ENCODE peak calls at places on chromosome 22, in six cellular contexts. H is GM12864, A is psoas muscle, I is AG04450, F is RWPE2, Y is kidney. C is an unnamed sample.

GRCh38 chr22:37100589-37101127 is 8.9 kb downstream of the TMPRSS6 start:
- DNase-seq in H (no peak), A (no peak), I (no peak), F (no peak), Y (no peak), C (no peak)

GRCh38 chr22:23781533-23781932 is 5.2 kb upstream of the SMARCB1 start:
- DNase-seq in H (no peak), A (peak), I (no peak), F (peak), Y (no peak), C (no peak)

GRCh38 chr22:35134637-35135036 is 68.7 kb downstream of the ISX start:
- DNase-seq in H (no peak), A (no peak), I (no peak), F (no peak), Y (no peak), C (no peak)

GRCh38 chr22:27706489-27706888 is 95.1 kb downstream of the MN1 start:
- DNase-seq in H (no peak), A (no peak), I (no peak), F (no peak), Y (no peak), C (no peak)

GRCh38 chr22:50673231-50674126 is 856 bp downstream of the SHANK3 start:
- DNase-seq in H (no peak), A (no peak), I (no peak), F (no peak), Y (no peak), C (no peak)

GRCh38 chr22:33781396-33781795 is 138.9 kb downstream of the LARGE1 start:
- DNase-seq in H (no peak), A (no peak), I (peak), F (no peak), Y (no peak), C (no peak)

GRCh38 chr22:27937453-27937852 is 18.4 kb upstream of the PITPNB start:
- DNase-seq in H (no peak), A (no peak), I (no peak), F (no peak), Y (no peak), C (no peak)

GRCh38 chr22:23744485-23744884 is 6.4 kb downstream of the ZNF70 start:
- DNase-seq in H (no peak), A (no peak), I (no peak), F (no peak), Y (no peak), C (no peak)

GRCh38 chr22:47386812-47387510 is 624.5 kb downstream of the TBC1D22A start:
- DNase-seq in H (no peak), A (no peak), I (no peak), F (peak), Y (peak), C (no peak)

GRCh38 chr22:43399338-43399979 is 12.4 kb upstream of the MPPED1 start:
- DNase-seq in H (no peak), A (no peak), I (no peak), F (no peak), Y (peak), C (no peak)

GRCh38 chr22:47328550-47329243 is 566.2 kb downstream of the TBC1D22A start:
- DNase-seq in H (no peak), A (peak), I (peak), F (no peak), Y (no peak), C (peak)

GRCh38 chr22:37731804-37732471 is 35.1 kb downstream of the TRIOBP start:
- DNase-seq in H (no peak), A (no peak), I (no peak), F (no peak), Y (no peak), C (no peak)

GRCh38 chr22:32389685-32390084 is 22.4 kb downstream of the RTCB start:
- DNase-seq in H (no peak), A (no peak), I (no peak), F (no peak), Y (no peak), C (no peak)

GRCh38 chr22:49415219-49415951 is 412.3 kb downstream of the BRD1 start:
- DNase-seq in H (no peak), A (no peak), I (no peak), F (no peak), Y (peak), C (no peak)

GRCh38 chr22:36935694-36936093 is 22.3 kb downstream of the CSF2RB start:
- DNase-seq in H (no peak), A (no peak), I (no peak), F (no peak), Y (no peak), C (no peak)

GRCh38 chr22:43905681-43906080 is 13.9 kb upstream of the PNPLA5 start:
- DNase-seq in H (no peak), A (no peak), I (no peak), F (no peak), Y (no peak), C (no peak)

GRCh38 chr22:49569286-49570031 is 258.2 kb downstream of the BRD1 start:
- DNase-seq in H (no peak), A (peak), I (no peak), F (peak), Y (peak), C (no peak)

GRCh38 chr22:20567993-20568417 is 60.6 kb downstream of the MED15 start:
- DNase-seq in H (no peak), A (peak), I (no peak), F (no peak), Y (no peak), C (no peak)
- H3K4me3 ChIP-seq in H (no peak), A (no peak), I (no peak), F (no peak), Y (no peak), C (no peak)

GRCh38 chr22:26433805-26434204 is 4.7 kb downstream of the ASPHD2 start:
- DNase-seq in H (no peak), A (no peak), I (no peak), F (no peak), Y (no peak), C (no peak)

GRCh38 chr22:26435327-26436093 is 6.5 kb downstream of the ASPHD2 start:
- DNase-seq in H (no peak), A (no peak), I (no peak), F (no peak), Y (no peak), C (no peak)

GRCh38 chr22:26439559-26439958 is 10.5 kb downstream of the ASPHD2 start:
- DNase-seq in H (no peak), A (no peak), I (no peak), F (no peak), Y (no peak), C (no peak)

GRCh38 chr22:26436903-26437515 is 7.9 kb downstream of the ASPHD2 start:
- DNase-seq in H (no peak), A (no peak), I (no peak), F (no peak), Y (no peak), C (no peak)

GRCh38 chr22:26438006-26438405 is 8.9 kb downstream of the ASPHD2 start:
- DNase-seq in H (no peak), A (no peak), I (no peak), F (no peak), Y (no peak), C (no peak)
- TF ChIP-seq CTCF in H (no peak), A (no peak), I (no peak), F (no peak), Y (no peak), C (no peak)

GRCh38 chr22:22380098-22381030 is 128.2 kb downstream of the ZNF280B start:
- DNase-seq in H (no peak), A (no peak), I (no peak), F (no peak), Y (no peak), C (no peak)
- H3K4me3 ChIP-seq in H (no peak), A (no peak), I (no peak), F (no peak), Y (no peak), C (no peak)

GRCh38 chr22:19037282-19038163 is 84.7 kb downstream of the DGCR2 start:
- DNase-seq in H (no peak), A (no peak), I (no peak), F (no peak), Y (peak), C (no peak)

GRCh38 chr22:19036523-19037273 is 85.5 kb downstream of the DGCR2 start:
- DNase-seq in H (no peak), A (no peak), I (no peak), F (no peak), Y (peak), C (no peak)

GRCh38 chr22:19038164-19038546 is 84.1 kb downstream of the DGCR2 start:
- DNase-seq in H (no peak), A (no peak), I (no peak), F (no peak), Y (peak), C (no peak)

GRCh38 chr22:19035474-19036228 is 86.6 kb downstream of the DGCR2 start:
- DNase-seq in H (no peak), A (no peak), I (no peak), F (no peak), Y (peak), C (no peak)

GRCh38 chr22:19036229-19036522 is 86.0 kb downstream of the DGCR2 start:
- DNase-seq in H (no peak), A (no peak), I (no peak), F (no peak), Y (no peak), C (no peak)
- TF ChIP-seq CTCF in H (no peak), A (no peak), I (no peak), F (no peak), Y (no peak), C (no peak)

DNA sequence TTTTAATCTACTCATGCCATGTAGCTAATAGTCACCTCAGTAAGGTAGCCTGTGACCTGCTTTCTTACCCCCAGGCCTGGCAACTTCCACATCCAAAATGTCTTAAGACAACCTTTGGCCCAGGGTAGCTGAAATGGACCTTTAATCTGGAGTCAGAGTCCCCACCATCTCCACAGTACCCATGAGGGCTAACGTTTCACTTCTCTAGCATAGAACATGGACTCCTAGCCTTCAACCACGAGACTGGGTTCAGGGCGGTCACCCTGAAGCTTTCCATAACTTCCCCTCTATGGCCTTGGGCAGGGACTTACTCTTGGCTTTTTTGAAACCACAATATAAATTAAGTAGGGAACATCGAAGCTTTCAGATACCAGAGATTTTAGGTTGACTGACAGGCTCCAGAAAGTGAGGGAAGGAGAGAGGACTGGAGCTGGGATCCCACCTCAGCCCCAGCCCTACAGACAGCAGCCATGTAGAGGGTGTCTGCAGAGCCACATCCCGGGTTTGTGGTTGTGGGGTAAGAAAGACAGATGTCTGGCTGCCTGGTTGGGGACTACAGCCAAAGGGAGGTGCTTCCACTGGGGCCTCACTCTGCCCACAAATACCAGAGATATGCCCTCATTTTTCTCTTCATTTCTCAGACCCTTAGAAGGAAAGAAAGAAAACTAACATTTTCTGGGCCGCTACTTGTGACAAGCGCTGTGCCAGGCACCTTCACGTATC is 2.6 kb downstream of the TBC1D10A start:
- DNase-seq in H (no peak), A (peak), I (no peak), F (no peak), Y (no peak), C (no peak)
- H3K4me3 ChIP-seq in H (peak), A (peak), I (peak), F (no peak), Y (peak), C (peak)

DNA sequence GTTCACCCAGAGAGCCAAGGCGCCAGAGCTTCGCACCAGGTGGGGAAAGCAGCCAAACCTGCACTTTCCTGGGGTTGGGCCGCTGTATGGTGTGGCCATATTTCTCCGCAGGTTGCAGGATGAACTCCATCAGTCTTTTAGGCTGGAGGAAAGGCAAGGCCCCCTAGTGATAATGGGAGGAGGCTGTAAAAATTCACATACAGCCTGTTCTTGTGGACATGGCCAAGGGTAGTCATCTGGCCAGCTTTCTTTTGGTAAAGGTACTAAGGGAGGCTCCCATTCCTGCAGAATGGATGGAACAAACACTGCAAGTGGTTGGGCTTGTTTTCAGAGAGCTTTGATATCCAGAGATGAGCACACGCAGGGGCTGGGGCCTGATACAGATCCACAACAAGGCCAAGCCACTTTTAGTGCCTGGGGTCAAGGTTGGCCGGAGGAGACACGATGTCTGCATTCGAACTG is 29.6 kb downstream of the C22orf31 start:
- DNase-seq in H (no peak), A (no peak), I (no peak), F (no peak), Y (no peak), C (no peak)
- TF ChIP-seq CTCF in H (no peak), A (no peak), I (no peak), F (no peak), Y (no peak), C (no peak)

GRCh38 chr22:46044718-46045458 is 67.9 kb upstream of the WNT7B start:
- DNase-seq in H (no peak), A (no peak), I (no peak), F (no peak), Y (peak), C (no peak)

GRCh38 chr22:46043816-46044717 is 67.1 kb upstream of the WNT7B start:
- DNase-seq in H (no peak), A (peak), I (no peak), F (peak), Y (peak), C (no peak)

GRCh38 chr22:46042786-46043185 is 65.8 kb upstream of the WNT7B start:
- DNase-seq in H (no peak), A (no peak), I (no peak), F (peak), Y (no peak), C (no peak)

GRCh38 chr22:46041642-46042041 is 64.7 kb upstream of the WNT7B start:
- DNase-seq in H (no peak), A (no peak), I (no peak), F (peak), Y (peak), C (no peak)

GRCh38 chr22:46043339-46043738 is 66.4 kb upstream of the WNT7B start:
- DNase-seq in H (no peak), A (no peak), I (no peak), F (peak), Y (peak), C (no peak)
- H3K4me3 ChIP-seq in H (no peak), A (peak), I (no peak), F (peak), Y (peak), C (no peak)

GRCh38 chr22:45421349-45422057 is 8.0 kb downstream of the RIBC2 start:
- DNase-seq in H (no peak), A (no peak), I (no peak), F (no peak), Y (no peak), C (no peak)

GRCh38 chr22:45425101-45425500 is 11.6 kb downstream of the RIBC2 start:
- DNase-seq in H (no peak), A (peak), I (no peak), F (no peak), Y (peak), C (peak)

GRCh38 chr22:45422237-45422983 is 8.9 kb downstream of the RIBC2 start:
- DNase-seq in H (no peak), A (no peak), I (no peak), F (no peak), Y (no peak), C (no peak)

GRCh38 chr22:45424241-45424731 is 10.8 kb downstream of the RIBC2 start:
- DNase-seq in H (no peak), A (peak), I (no peak), F (no peak), Y (peak), C (no peak)

GRCh38 chr22:45423524-45423923 is 10.0 kb downstream of the RIBC2 start:
- DNase-seq in H (no peak), A (no peak), I (no peak), F (no peak), Y (peak), C (no peak)
- TF ChIP-seq CTCF in H (no peak), A (no peak), I (no peak), F (no peak), Y (no peak), C (no peak)